ENCODE peak calls at places on chromosomes 13 and 19, in seven cellular contexts. One of them, this sample, is unnamed.

GRCh38 chr13:98033277-98034247 is 80.1 kb downstream of the IPO5 start:
- DNase-seq in K562: peak
- DNase-seq in H1: no peak
- DNase-seq in T47D: no peak
- DNase-seq in SK-N-SH: peak
- DNase-seq in GM12878: no peak
- DNase-seq in HepG2: peak
- DNase-seq in this sample: peak

GRCh38 chr19:13102666-13103584 is at the start of gene LYL1:
- DNase-seq in HepG2: peak
- DNase-seq in T47D: no peak
- DNase-seq in SK-N-SH: peak
- DNase-seq in GM12878: no peak
- DNase-seq in H1: peak
- DNase-seq in K562: peak
- DNase-seq in this sample: no peak

GRCh38 chr13:51730927-51731326 is 73.0 kb downstream of the DHRS12 start:
- DNase-seq in K562: no peak
- DNase-seq in SK-N-SH: no peak
- DNase-seq in T47D: no peak
- DNase-seq in HepG2: no peak
- DNase-seq in GM12878: no peak
- DNase-seq in H1: no peak
- DNase-seq in this sample: no peak

GRCh38 chr19:44943801-44944249 is 1.8 kb downstream of the APOC4 start:
- DNase-seq in GM12878: no peak
- DNase-seq in T47D: no peak
- DNase-seq in HepG2: no peak
- DNase-seq in K562: peak
- DNase-seq in SK-N-SH: no peak
- DNase-seq in H1: no peak
- DNase-seq in this sample: no peak

GRCh38 chr19:4009990-4010807 is 2.7 kb downstream of the PIAS4 start:
- DNase-seq in GM12878: no peak
- DNase-seq in HepG2: no peak
- DNase-seq in K562: no peak
- DNase-seq in T47D: no peak
- DNase-seq in H1: no peak
- DNase-seq in SK-N-SH: peak
- DNase-seq in this sample: no peak

GRCh38 chr19:18762125-18763023 is 28.7 kb downstream of the COMP start:
- DNase-seq in GM12878: no peak
- DNase-seq in T47D: peak
- DNase-seq in HepG2: peak
- DNase-seq in K562: no peak
- DNase-seq in H1: no peak
- DNase-seq in SK-N-SH: peak
- DNase-seq in this sample: peak

GRCh38 chr13:74761794-74762193 is 627.6 kb upstream of the KLF12 start:
- DNase-seq in H1: no peak
- DNase-seq in T47D: no peak
- DNase-seq in GM12878: no peak
- DNase-seq in K562: no peak
- DNase-seq in HepG2: no peak
- DNase-seq in SK-N-SH: no peak
- DNase-seq in this sample: no peak

GRCh38 chr19:35266149-35266903 is 2.4 kb upstream of the USF2 start:
- DNase-seq in T47D: no peak
- DNase-seq in SK-N-SH: no peak
- DNase-seq in H1: no peak
- DNase-seq in K562: no peak
- DNase-seq in GM12878: no peak
- DNase-seq in HepG2: no peak
- DNase-seq in this sample: no peak

GRCh38 chr13:99605417-99606321 is 104.4 kb downstream of the TM9SF2 start:
- DNase-seq in H1: peak
- DNase-seq in T47D: peak
- DNase-seq in HepG2: peak
- DNase-seq in GM12878: no peak
- DNase-seq in SK-N-SH: peak
- DNase-seq in K562: peak
- DNase-seq in this sample: peak

GRCh38 chr13:95624020-95624419 is 20.5 kb downstream of the DZIP1 start:
- DNase-seq in SK-N-SH: peak
- DNase-seq in HepG2: peak
- DNase-seq in K562: peak
- DNase-seq in GM12878: no peak
- DNase-seq in H1: peak
- DNase-seq in T47D: peak
- DNase-seq in this sample: peak

GRCh38 chr13:32895296-32895695 is 120.9 kb upstream of the KL start:
- DNase-seq in T47D: no peak
- DNase-seq in HepG2: no peak
- DNase-seq in SK-N-SH: no peak
- DNase-seq in GM12878: no peak
- DNase-seq in K562: no peak
- DNase-seq in H1: no peak
- DNase-seq in this sample: no peak

GRCh38 chr13:32164622-32165268 is 133.2 kb downstream of the FRY start:
- DNase-seq in SK-N-SH: peak
- DNase-seq in T47D: no peak
- DNase-seq in K562: peak
- DNase-seq in HepG2: peak
- DNase-seq in H1: peak
- DNase-seq in GM12878: peak
- DNase-seq in this sample: peak

GRCh38 chr13:20567881-20568528 is 1.0 kb downstream of the IFT88 start:
- DNase-seq in HepG2: no peak
- DNase-seq in T47D: no peak
- DNase-seq in H1: no peak
- DNase-seq in SK-N-SH: no peak
- DNase-seq in GM12878: no peak
- DNase-seq in K562: no peak
- DNase-seq in this sample: no peak

GRCh38 chr13:76523740-76524382 is 362.3 kb downstream of the KCTD12 start:
- DNase-seq in T47D: no peak
- DNase-seq in H1: no peak
- DNase-seq in SK-N-SH: no peak
- DNase-seq in HepG2: no peak
- DNase-seq in K562: no peak
- DNase-seq in GM12878: no peak
- DNase-seq in this sample: no peak

GRCh38 chr19:35560677-35561076 is 2.8 kb downstream of the ATP4A start:
- DNase-seq in HepG2: no peak
- DNase-seq in K562: no peak
- DNase-seq in H1: no peak
- DNase-seq in SK-N-SH: no peak
- DNase-seq in T47D: no peak
- DNase-seq in GM12878: no peak
- DNase-seq in this sample: no peak

GRCh38 chr19:32818536-32818935 is 51.0 kb downstream of the SLC7A9 start:
- DNase-seq in H1: no peak
- DNase-seq in K562: no peak
- DNase-seq in HepG2: no peak
- DNase-seq in GM12878: no peak
- DNase-seq in T47D: no peak
- DNase-seq in SK-N-SH: no peak
- DNase-seq in this sample: no peak

GRCh38 chr19:23957660-23958281 is 43.1 kb downstream of the ZNF726 start:
- DNase-seq in HepG2: no peak
- DNase-seq in GM12878: no peak
- DNase-seq in H1: no peak
- DNase-seq in K562: no peak
- DNase-seq in T47D: no peak
- DNase-seq in SK-N-SH: no peak
- DNase-seq in this sample: peak

GRCh38 chr13:21088534-21088933 is 27.1 kb upstream of the LATS2 start:
- DNase-seq in K562: no peak
- DNase-seq in HepG2: no peak
- DNase-seq in T47D: no peak
- DNase-seq in GM12878: no peak
- DNase-seq in SK-N-SH: no peak
- DNase-seq in H1: no peak
- DNase-seq in this sample: no peak

GRCh38 chr19:38891791-38892190 is 7.6 kb downstream of the SIRT2 start:
- DNase-seq in HepG2: no peak
- DNase-seq in K562: no peak
- DNase-seq in T47D: no peak
- DNase-seq in GM12878: no peak
- DNase-seq in H1: no peak
- DNase-seq in SK-N-SH: no peak
- DNase-seq in this sample: no peak

GRCh38 chr13:48838193-48839000 is 137.3 kb upstream of the FNDC3A start:
- DNase-seq in K562: no peak
- DNase-seq in HepG2: no peak
- DNase-seq in T47D: no peak
- DNase-seq in GM12878: no peak
- DNase-seq in H1: no peak
- DNase-seq in SK-N-SH: no peak
- DNase-seq in this sample: no peak

GRCh38 chr13:113800576-113800926 is 41.5 kb downstream of the TMEM255B start:
- DNase-seq in SK-N-SH: no peak
- DNase-seq in HepG2: no peak
- DNase-seq in K562: no peak
- DNase-seq in GM12878: no peak
- DNase-seq in T47D: no peak
- DNase-seq in H1: no peak
- DNase-seq in this sample: no peak

GRCh38 chr19:6521718-6522646 is 8.8 kb upstream of the TNFSF9 start:
- DNase-seq in T47D: no peak
- DNase-seq in H1: no peak
- DNase-seq in HepG2: no peak
- DNase-seq in K562: peak
- DNase-seq in SK-N-SH: no peak
- DNase-seq in GM12878: peak
- DNase-seq in this sample: no peak
- TF ChIP-seq JUND in T47D: no peak
- TF ChIP-seq JUND in H1: no peak
- TF ChIP-seq JUND in HepG2: no peak
- TF ChIP-seq JUND in K562: no peak
- TF ChIP-seq JUND in SK-N-SH: no peak
- TF ChIP-seq JUND in GM12878: peak
- TF ChIP-seq JUND in this sample: no peak

GRCh38 chr19:1587872-1588271 is 4.8 kb downstream of the MBD3 start:
- DNase-seq in SK-N-SH: no peak
- DNase-seq in HepG2: peak
- DNase-seq in K562: no peak
- DNase-seq in GM12878: no peak
- DNase-seq in H1: no peak
- DNase-seq in T47D: no peak
- DNase-seq in this sample: no peak
- TF ChIP-seq JUND in SK-N-SH: no peak
- TF ChIP-seq JUND in HepG2: no peak
- TF ChIP-seq JUND in K562: no peak
- TF ChIP-seq JUND in GM12878: no peak
- TF ChIP-seq JUND in H1: no peak
- TF ChIP-seq JUND in T47D: no peak
- TF ChIP-seq JUND in this sample: no peak

GRCh38 chr19:1475751-1476437 is 3.1 kb downstream of the C19orf25 start:
- DNase-seq in HepG2: no peak
- DNase-seq in T47D: no peak
- DNase-seq in H1: no peak
- DNase-seq in K562: no peak
- DNase-seq in GM12878: no peak
- DNase-seq in SK-N-SH: no peak
- DNase-seq in this sample: no peak

GRCh38 chr19:1474765-1475351 is 4.2 kb downstream of the C19orf25 start:
- DNase-seq in HepG2: no peak
- DNase-seq in SK-N-SH: peak
- DNase-seq in T47D: no peak
- DNase-seq in GM12878: no peak
- DNase-seq in H1: no peak
- DNase-seq in K562: no peak
- DNase-seq in this sample: no peak

GRCh38 chr19:1473056-1473400 is 6.0 kb downstream of the C19orf25 start:
- DNase-seq in SK-N-SH: no peak
- DNase-seq in HepG2: no peak
- DNase-seq in GM12878: no peak
- DNase-seq in K562: no peak
- DNase-seq in H1: no peak
- DNase-seq in T47D: no peak
- DNase-seq in this sample: no peak

GRCh38 chr19:1473424-1473851 is 5.6 kb downstream of the C19orf25 start:
- DNase-seq in GM12878: no peak
- DNase-seq in H1: no peak
- DNase-seq in K562: no peak
- DNase-seq in SK-N-SH: peak
- DNase-seq in T47D: no peak
- DNase-seq in HepG2: no peak
- DNase-seq in this sample: no peak

DNA sequence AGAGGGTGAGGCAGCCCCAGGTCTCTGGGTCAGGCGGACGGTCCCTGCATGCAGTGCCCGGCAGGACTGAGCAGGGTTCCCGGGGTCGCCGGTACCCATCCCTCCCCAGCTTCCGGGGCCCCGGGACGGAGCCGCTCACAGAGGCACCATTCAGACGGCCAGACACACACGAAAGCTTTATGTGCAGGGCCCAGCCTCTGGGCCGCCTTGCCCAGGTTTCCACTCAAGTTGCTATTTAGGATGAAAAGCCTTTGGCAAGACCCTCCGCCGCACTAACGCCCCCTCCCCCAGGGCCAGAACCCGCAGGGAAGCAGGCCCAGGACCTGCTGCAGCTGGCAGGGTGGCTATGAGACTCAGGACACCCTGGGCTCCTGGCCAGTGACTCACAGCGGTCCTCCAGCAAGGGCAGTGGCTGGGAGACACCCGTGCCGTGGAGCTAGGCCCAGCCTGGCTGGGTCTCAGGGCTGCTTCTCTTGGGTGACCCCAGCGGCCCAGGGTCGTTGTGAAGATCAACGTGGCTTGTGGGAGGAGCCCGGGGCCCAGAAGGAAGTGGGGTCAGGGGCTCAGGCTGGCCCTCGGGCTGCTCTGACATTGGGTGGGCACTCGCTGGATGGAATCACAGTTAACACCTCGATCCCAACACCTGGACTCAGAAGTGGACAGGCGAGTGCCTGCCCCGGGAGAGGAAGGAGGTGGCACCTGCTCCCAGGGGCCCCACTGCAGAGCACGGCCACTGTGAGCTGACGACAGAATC is 4.8 kb downstream of the C19orf25 start:
- DNase-seq in H1: no peak
- DNase-seq in T47D: no peak
- DNase-seq in GM12878: no peak
- DNase-seq in HepG2: no peak
- DNase-seq in K562: no peak
- DNase-seq in SK-N-SH: peak
- DNase-seq in this sample: no peak
- TF ChIP-seq JUND in H1: no peak
- TF ChIP-seq JUND in T47D: no peak
- TF ChIP-seq JUND in GM12878: no peak
- TF ChIP-seq JUND in HepG2: no peak
- TF ChIP-seq JUND in K562: no peak
- TF ChIP-seq JUND in SK-N-SH: no peak
- TF ChIP-seq JUND in this sample: no peak

GRCh38 chr13:108357228-108357627 is 87.7 kb downstream of the TNFSF13B start:
- DNase-seq in T47D: no peak
- DNase-seq in K562: no peak
- DNase-seq in HepG2: no peak
- DNase-seq in H1: no peak
- DNase-seq in SK-N-SH: no peak
- DNase-seq in GM12878: no peak
- DNase-seq in this sample: no peak

GRCh38 chr13:108349269-108349668 is 79.8 kb downstream of the TNFSF13B start:
- DNase-seq in H1: no peak
- DNase-seq in K562: no peak
- DNase-seq in T47D: no peak
- DNase-seq in SK-N-SH: no peak
- DNase-seq in GM12878: no peak
- DNase-seq in HepG2: no peak
- DNase-seq in this sample: no peak

GRCh38 chr13:108352599-108352998 is 83.1 kb downstream of the TNFSF13B start:
- DNase-seq in K562: no peak
- DNase-seq in H1: no peak
- DNase-seq in GM12878: no peak
- DNase-seq in T47D: no peak
- DNase-seq in HepG2: no peak
- DNase-seq in SK-N-SH: no peak
- DNase-seq in this sample: no peak
- TF ChIP-seq JUND in K562: no peak
- TF ChIP-seq JUND in H1: no peak
- TF ChIP-seq JUND in GM12878: no peak
- TF ChIP-seq JUND in T47D: no peak
- TF ChIP-seq JUND in HepG2: no peak
- TF ChIP-seq JUND in SK-N-SH: no peak
- TF ChIP-seq JUND in this sample: no peak